ENCODE peak calls at places on chromosomes 7 and 10, in four cellular contexts. K is lung, C is suprapubic skin, N is fibroblast of the aortic adventitia. I is an unnamed sample.

GRCh38 chr10:78859769-78860168 is 209.0 kb upstream of the ZMIZ1 start:
- DNase-seq in N (no peak), C (no peak), K (no peak), I (no peak)

GRCh38 chr10:23192396-23192740 is 256 bp downstream of the PTF1A start:
- DNase-seq in N (no peak), K (no peak), C (no peak), I (no peak)

GRCh38 chr7:101985646-101986199 is 168.3 kb downstream of the CUX1 start:
- DNase-seq in K (no peak), C (no peak), N (no peak), I (no peak)

GRCh38 chr7:103988468-103989199 is 824 bp downstream of the RELN start:
- DNase-seq in K (no peak), C (no peak), N (peak), I (peak)

GRCh38 chr7:90719159-90719558 is 123.0 kb downstream of the CDK14 start:
- DNase-seq in N (no peak), C (no peak), K (no peak), I (no peak)

GRCh38 chr10:17527530-17528146 is 73.2 kb upstream of the ST8SIA6 start:
- DNase-seq in N (peak), C (no peak), K (no peak), I (peak)

GRCh38 chr10:469947-470338 is 219.5 kb downstream of the DIP2C start:
- DNase-seq in N (no peak), K (no peak), C (no peak), I (no peak)

GRCh38 chr7:158818325-158819213 is 10.7 kb downstream of the ESYT2 start:
- DNase-seq in K (peak), N (peak), C (peak), I (peak)

GRCh38 chr10:22473459-22473858 is 128.2 kb downstream of the SPAG6 start:
- DNase-seq in C (no peak), K (no peak), N (peak), I (no peak)

GRCh38 chr7:1459930-1460756 is 873 bp upstream of the MICALL2 start:
- DNase-seq in N (peak), K (no peak), C (peak), I (peak)

GRCh38 chr7:151212626-151213025 is 2.3 kb upstream of the H2BK1 start:
- DNase-seq in K (no peak), C (no peak), N (no peak), I (no peak)

GRCh38 chr10:34544400-34544799 is 270.7 kb downstream of the PARD3 start:
- DNase-seq in C (no peak), K (no peak), N (no peak), I (no peak)

GRCh38 chr7:54969190-54969967 is 49.4 kb upstream of the EGFR start:
- DNase-seq in K (no peak), N (no peak), C (no peak), I (no peak)

GRCh38 chr10:62693306-62693705 is 111.2 kb upstream of the ADO start:
- DNase-seq in N (no peak), K (no peak), C (no peak), I (no peak)
- TF ChIP-seq CTCF in N (no peak), K (no peak), C (no peak), I (no peak)

GRCh38 chr10:132788180-132788830 is 2.4 kb upstream of the NKX6-2 start:
- DNase-seq in C (no peak), N (no peak), K (no peak), I (peak)
- H3K4me3 ChIP-seq in C (no peak), N (no peak), K (no peak), I (no peak)

DNA sequence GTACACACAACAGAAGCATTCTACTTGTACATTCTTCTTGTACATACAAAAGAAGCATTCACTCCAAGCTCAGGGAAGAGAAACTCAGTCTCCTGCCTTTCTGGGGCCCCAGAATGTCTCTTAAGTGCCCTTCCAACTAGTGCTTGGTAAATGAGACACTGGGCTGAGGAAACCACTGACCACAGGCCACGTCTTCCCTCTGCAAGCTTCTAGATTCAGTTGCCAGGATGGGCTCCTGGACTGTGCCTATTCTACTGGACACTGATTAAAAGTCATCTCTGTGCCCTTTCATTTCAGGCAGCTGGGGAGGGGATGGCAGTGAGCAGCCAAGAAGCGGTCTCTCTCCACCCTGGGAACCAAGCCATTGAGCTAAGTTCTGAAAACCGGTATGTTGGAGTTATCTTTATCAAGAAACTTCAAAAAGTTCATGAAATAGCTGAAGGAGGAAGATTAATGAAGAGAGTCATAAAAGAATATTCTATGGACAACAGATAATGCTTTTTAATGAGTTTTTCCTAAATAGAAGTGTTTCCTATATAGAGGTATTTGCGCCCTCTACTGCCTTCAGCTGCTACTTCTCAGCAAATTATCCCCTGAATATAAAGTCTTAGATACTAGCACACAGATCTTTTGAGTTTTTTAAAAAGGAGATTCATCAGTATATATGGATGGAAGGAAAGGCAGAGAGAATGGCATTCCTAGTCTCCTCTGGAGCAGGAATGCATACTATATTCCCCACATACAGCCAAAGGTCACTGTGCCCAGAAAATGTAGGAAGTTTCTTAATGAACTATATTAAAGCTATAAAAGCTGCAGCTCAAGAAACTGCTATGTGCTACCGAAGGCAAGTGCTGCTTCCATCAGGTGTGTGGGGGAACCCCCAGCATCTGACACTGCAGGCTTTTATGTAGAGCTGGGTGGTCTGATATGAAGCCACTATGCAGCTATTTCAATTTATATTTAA is 8.4 kb upstream of the IFIT1B start:
- DNase-seq in C (no peak), N (peak), K (no peak), I (peak)
- TF ChIP-seq CTCF in C (peak), N (peak), K (peak), I (peak)

GRCh38 chr7:26397786-26398435 is 106.2 kb downstream of the SNX10 start:
- DNase-seq in N (no peak), C (peak), K (peak), I (no peak)

GRCh38 chr7:26398436-26399308 is 107.0 kb downstream of the SNX10 start:
- DNase-seq in N (peak), K (peak), C (peak), I (peak)

GRCh38 chr7:26399747-26400146 is 108.1 kb downstream of the SNX10 start:
- DNase-seq in C (no peak), N (no peak), K (no peak), I (no peak)

GRCh38 chr7:26397326-26397725 is 105.7 kb downstream of the SNX10 start:
- DNase-seq in C (no peak), K (no peak), N (no peak), I (no peak)

GRCh38 chr7:26399309-26399610 is 107.6 kb downstream of the SNX10 start:
- DNase-seq in K (no peak), N (no peak), C (no peak), I (peak)
- H3K4me3 ChIP-seq in K (peak), N (no peak), C (peak), I (peak)

GRCh38 chr7:17646181-17646956 is 293.9 kb downstream of the SNX13 start:
- DNase-seq in C (no peak), K (no peak), N (peak), I (peak)
- TF ChIP-seq CTCF in C (peak), K (no peak), N (peak), I (peak)

GRCh38 chr10:15169555-15170407 is 1.3 kb upstream of the NMT2 start:
- DNase-seq in C (no peak), K (no peak), N (no peak), I (no peak)

GRCh38 chr10:15167411-15168295 is 840 bp downstream of the NMT2 start:
- DNase-seq in K (peak), N (peak), C (peak), I (peak)

GRCh38 chr10:15166325-15166724 is 2.2 kb downstream of the NMT2 start:
- DNase-seq in C (no peak), N (peak), K (no peak), I (peak)

GRCh38 chr10:15168296-15168780 is at the start of gene NMT2:
- DNase-seq in N (no peak), C (peak), K (no peak), I (no peak)

GRCh38 chr10:15168781-15169554 is 475 bp upstream of the NMT2 start:
- DNase-seq in C (peak), K (peak), N (peak), I (peak)
- H3K4me3 ChIP-seq in C (peak), K (no peak), N (no peak), I (no peak)

GRCh38 chr10:7318836-7319235 is 92.0 kb downstream of the SFMBT2 start:
- DNase-seq in C (no peak), K (no peak), N (no peak), I (no peak)
- TF ChIP-seq CTCF in C (no peak), K (no peak), N (no peak), I (no peak)

DNA sequence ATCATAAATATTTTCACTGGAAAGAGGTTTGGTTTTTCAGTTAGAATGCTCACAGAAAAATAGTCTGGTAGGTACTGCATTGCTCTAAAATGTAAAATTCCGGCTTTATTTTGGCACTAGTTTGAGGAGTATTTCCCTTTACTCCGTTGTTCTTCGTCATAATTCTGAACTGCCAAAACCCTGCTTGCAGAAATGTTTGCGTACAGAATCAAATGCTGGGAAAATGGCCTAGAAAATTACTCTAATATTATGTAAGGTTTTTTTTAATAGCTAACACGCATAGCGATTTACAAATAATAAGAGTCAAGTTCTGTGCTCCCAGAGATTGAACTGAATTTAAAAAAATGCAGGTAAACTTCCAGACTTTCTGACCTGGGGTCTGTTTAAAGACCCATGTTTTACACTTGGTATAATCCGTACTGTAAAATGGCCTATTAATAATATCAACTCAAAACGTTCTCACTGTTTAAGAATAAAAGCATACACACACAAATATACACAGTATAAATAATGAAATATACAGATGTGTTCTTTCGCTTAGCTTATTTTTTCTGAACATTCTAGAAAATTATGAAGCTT is 23.6 kb upstream of the ANLN start:
- DNase-seq in N (no peak), K (no peak), C (no peak), I (no peak)
- H3K4me3 ChIP-seq in N (peak), K (no peak), C (peak), I (peak)

GRCh38 chr10:114458955-114459354 is 54.7 kb upstream of the AFAP1L2 start:
- DNase-seq in N (no peak), C (no peak), K (peak), I (peak)
- TF ChIP-seq CTCF in N (peak), C (no peak), K (no peak), I (peak)